ENCODE peak calls at places on chromosomes 5 and 9, in seven cellular contexts. O, N, J, F, E, Y and P are unnamed samples.

GRCh38 chr9:18502546-18502945 is 28.6 kb downstream of the ADAMTSL1 start:
- DNase-seq in O (no peak), N (no peak), J (no peak), F (no peak), E (no peak), Y (no peak), P (no peak)

GRCh38 chr9:137429974-137430722 is 7.0 kb downstream of the NOXA1 start:
- DNase-seq in O (no peak), N (no peak), J (peak; percentile 69), F (no peak), E (no peak), Y (no peak), P (no peak)

GRCh38 chr9:5455181-5455580 is 4.8 kb downstream of the CD274 start:
- DNase-seq in O (no peak), N (peak; percentile 83), J (no peak), F (peak; percentile 76), E (no peak), Y (no peak), P (no peak)

GRCh38 chr5:74576941-74577456 is 63.5 kb downstream of the ENC1 start:
- DNase-seq in O (no peak), N (peak; percentile 58), J (no peak), F (peak; percentile 58), E (peak; percentile 20), Y (peak; percentile 89), P (no peak)

GRCh38 chr9:6852243-6852963 is 94.6 kb downstream of the KDM4C start:
- DNase-seq in O (no peak), N (peak; percentile 56), J (no peak), F (peak; percentile 36), E (no peak), Y (no peak), P (no peak)

GRCh38 chr9:129838707-129839259 is 3.5 kb downstream of the USP20 start:
- DNase-seq in O (no peak), N (peak; percentile 91), J (no peak), F (peak; percentile 92), E (no peak), Y (no peak), P (no peak)

GRCh38 chr9:1222511-1222910 is 172.4 kb downstream of the DMRT2 start:
- DNase-seq in O (no peak), N (peak; percentile 76), J (no peak), F (no peak), E (no peak), Y (no peak), P (no peak)

GRCh38 chr9:101625871-101626270 is 31.1 kb upstream of the PPP3R2 start:
- DNase-seq in O (no peak), N (peak; percentile 3), J (no peak), F (no peak), E (no peak), Y (no peak), P (no peak)

GRCh38 chr5:116371935-116372334 is 202.7 kb downstream of the SEMA6A start:
- DNase-seq in O (no peak), N (no peak), J (no peak), F (peak; percentile 8), E (no peak), Y (no peak), P (no peak)

GRCh38 chr9:136084191-136084944 is 10.7 kb downstream of the NACC2 start:
- DNase-seq in O (no peak), N (no peak), J (peak; percentile 25), F (no peak), E (no peak), Y (no peak), P (no peak)

GRCh38 chr5:21649969-21650368 is 1203.2 kb downstream of the CDH12 start:
- DNase-seq in O (no peak), N (no peak), J (no peak), F (no peak), E (no peak), Y (no peak), P (no peak)

GRCh38 chr9:93093449-93094293 is 2.3 kb upstream of the CARD19 start:
- DNase-seq in O (no peak), N (no peak), J (no peak), F (no peak), E (no peak), Y (no peak), P (no peak)

GRCh38 chr5:3997670-3998069 is 402.0 kb downstream of the IRX1 start:
- DNase-seq in O (no peak), N (no peak), J (no peak), F (no peak), E (no peak), Y (no peak), P (no peak)

GRCh38 chr5:3999929-4000328 is 404.3 kb downstream of the IRX1 start:
- DNase-seq in O (no peak), N (no peak), J (no peak), F (no peak), E (no peak), Y (no peak), P (no peak)

GRCh38 chr5:3996871-3997410 is 401.3 kb downstream of the IRX1 start:
- DNase-seq in O (no peak), N (no peak), J (no peak), F (no peak), E (no peak), Y (no peak), P (no peak)

GRCh38 chr5:4005335-4005734 is 409.7 kb downstream of the IRX1 start:
- DNase-seq in O (no peak), N (no peak), J (peak; percentile 51), F (no peak), E (peak; percentile 56), Y (no peak), P (no peak)

DNA sequence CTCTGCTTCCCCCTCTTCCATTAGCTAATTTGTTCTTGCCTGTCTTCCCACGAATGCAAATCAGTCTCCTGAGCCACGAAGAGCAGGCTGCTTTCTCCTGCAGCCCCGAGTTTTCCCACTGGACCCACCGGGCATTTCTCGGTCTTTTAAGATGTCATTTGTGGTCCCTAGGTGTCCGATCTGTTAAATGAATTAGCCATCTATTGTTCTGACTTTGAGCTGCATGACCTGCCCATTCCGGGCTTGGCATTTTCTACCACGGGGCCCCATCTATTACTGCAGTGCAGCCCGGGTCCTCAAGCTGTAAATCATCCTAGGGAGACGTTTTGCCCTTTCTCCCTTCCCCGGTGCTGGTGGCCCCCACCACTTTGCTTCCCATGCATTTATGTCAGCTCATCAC is 405.3 kb downstream of the IRX1 start:
- DNase-seq in O (no peak), N (no peak), J (no peak), F (no peak), E (no peak), Y (no peak), P (no peak)
- H3K4ac ChIP-seq in O (no peak overlapping the region), N (no peak overlapping the region), J (no peak overlapping the region), F (no peak overlapping the region), E (no peak overlapping the region), Y (no peak overlapping the region), P (no peak overlapping the region)

DNA sequence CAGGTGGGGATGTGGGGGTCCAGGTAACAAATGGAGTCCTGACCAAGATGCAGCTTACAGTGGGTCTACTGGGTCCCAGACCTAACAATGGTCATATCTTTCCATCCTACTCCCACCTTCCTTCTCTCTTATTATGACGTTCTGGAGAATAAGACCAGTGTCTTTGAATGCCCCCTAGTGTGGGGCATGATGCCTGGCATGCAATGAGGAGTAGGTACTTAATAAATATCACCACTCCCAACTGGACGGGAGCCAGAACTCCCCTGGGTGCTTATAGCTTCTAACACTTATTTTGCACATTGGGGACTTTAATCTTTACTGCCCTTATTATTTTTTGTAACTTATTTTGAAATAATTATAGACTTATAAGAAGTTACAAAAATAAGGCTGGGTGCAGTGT is 98.2 kb downstream of the NDFIP1 start:
- DNase-seq in O (no peak), N (no peak), J (no peak), F (no peak), E (no peak), Y (no peak), P (no peak)
- H3K4ac ChIP-seq in O (no peak overlapping the region), N (no peak overlapping the region), J (no peak overlapping the region), F (no peak overlapping the region), E (no peak overlapping the region), Y (no peak overlapping the region), P (no peak overlapping the region)

DNA sequence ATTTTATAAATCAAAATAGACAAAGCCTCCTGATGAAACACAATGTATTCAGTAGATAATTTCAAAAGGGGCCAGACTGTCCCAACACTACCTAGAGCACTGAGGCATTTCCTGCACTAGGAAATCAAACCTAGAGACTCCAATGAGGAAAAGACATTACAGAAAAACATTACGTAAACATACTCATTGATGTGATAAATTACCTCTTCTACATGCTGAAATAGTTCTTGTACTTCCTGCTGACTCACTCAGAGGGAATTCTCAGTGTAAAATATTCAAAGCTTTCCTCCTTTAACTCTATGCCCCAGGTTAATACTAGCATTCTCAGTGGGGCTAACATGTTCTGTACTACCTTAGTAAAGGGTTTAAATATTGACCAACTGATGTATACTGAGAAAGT is 178.0 kb downstream of the ESM1 start:
- DNase-seq in O (no peak), N (peak; percentile 86), J (no peak), F (peak; percentile 79), E (peak; percentile 29), Y (peak; percentile 8), P (no peak)
- H3K4ac ChIP-seq in O (no peak overlapping the region), N (peak overlapping the region; percentile 99), J (no peak overlapping the region), F (peak overlapping the region; percentile 85), E (no peak overlapping the region), Y (no peak overlapping the region), P (no peak overlapping the region)

GRCh38 chr5:176694631-176695030 is 47.3 kb downstream of the TSPAN17 start:
- DNase-seq in O (no peak), N (no peak), J (no peak), F (no peak), E (no peak), Y (no peak), P (no peak)
- H3K4ac ChIP-seq in O (no peak overlapping the region), N (no peak overlapping the region), J (no peak overlapping the region), F (no peak overlapping the region), E (no peak overlapping the region), Y (no peak overlapping the region), P (no peak overlapping the region)

GRCh38 chr5:15690611-15691010 is 190.6 kb downstream of the FBXL7 start:
- DNase-seq in O (no peak), N (peak; percentile 64), J (no peak), F (no peak), E (no peak), Y (no peak), P (no peak)
- H3K4ac ChIP-seq in O (no peak overlapping the region), N (peak overlapping the region; percentile 16), J (no peak overlapping the region), F (no peak overlapping the region), E (no peak overlapping the region), Y (no peak overlapping the region), P (no peak overlapping the region)

GRCh38 chr5:146703499-146703898 is 175.1 kb downstream of the PPP2R2B start:
- DNase-seq in O (no peak), N (no peak), J (no peak), F (no peak), E (no peak), Y (no peak), P (no peak)
- H3K4ac ChIP-seq in O (no peak overlapping the region), N (no peak overlapping the region), J (no peak overlapping the region), F (no peak overlapping the region), E (no peak overlapping the region), Y (no peak overlapping the region), P (no peak overlapping the region)

GRCh38 chr5:87099967-87100366 is 167.7 kb upstream of the RASA1 start:
- DNase-seq in O (no peak), N (no peak), J (no peak), F (no peak), E (no peak), Y (no peak), P (no peak)
- H3K4ac ChIP-seq in O (no peak overlapping the region), N (no peak overlapping the region), J (no peak overlapping the region), F (no peak overlapping the region), E (no peak overlapping the region), Y (no peak overlapping the region), P (no peak overlapping the region)

GRCh38 chr5:146339715-146340259 is 1.1 kb downstream of the POU4F3 start:
- DNase-seq in O (no peak), N (no peak), J (peak; percentile 39), F (no peak), E (peak; percentile 22), Y (no peak), P (no peak)
- H3K4ac ChIP-seq in O (no peak overlapping the region), N (no peak overlapping the region), J (no peak overlapping the region), F (no peak overlapping the region), E (no peak overlapping the region), Y (no peak overlapping the region), P (no peak overlapping the region)

GRCh38 chr5:147439253-147439652 is 70.6 kb downstream of the DPYSL3 start:
- DNase-seq in O (no peak), N (peak; percentile 52), J (no peak), F (peak; percentile 64), E (no peak), Y (no peak), P (no peak)
- H3K4ac ChIP-seq in O (no peak overlapping the region), N (no peak overlapping the region), J (no peak overlapping the region), F (no peak overlapping the region), E (no peak overlapping the region), Y (no peak overlapping the region), P (no peak overlapping the region)